ENCODE peak calls at places on chromosomes 6 and 20, in nine cellular contexts. E, H, B, S, W, T, N, J and Z are unnamed samples.

GRCh38 chr20:37259031-37259430 is 2.6 kb downstream of the GHRH start:
- DNase-seq in N (no peak), W (no peak), E (no peak), H (no peak), J (no peak), T (no peak), S (no peak), B (no peak), Z (no peak)

GRCh38 chr6:39086294-39086693 is 28.7 kb downstream of the SAYSD1 start:
- DNase-seq in N (no peak), J (no peak), H (no peak), B (no peak), W (no peak), E (no peak), T (no peak), S (no peak), Z (no peak)

GRCh38 chr6:87118054-87118453 is 23.1 kb upstream of the CGA start:
- DNase-seq in N (no peak), S (no peak), T (no peak), E (no peak), W (no peak), B (no peak), H (no peak), J (no peak), Z (no peak)

GRCh38 chr6:12890171-12890790 is 173.7 kb downstream of the PHACTR1 start:
- DNase-seq in B (no peak), J (no peak), N (no peak), H (no peak), S (no peak), W (no peak), T (no peak), E (no peak), Z (no peak)

GRCh38 chr6:36120539-36120938 is 9.8 kb upstream of the MAPK13 start:
- DNase-seq in S (no peak), T (peak), J (no peak), N (peak), E (no peak), W (no peak), B (no peak), H (no peak), Z (no peak)

GRCh38 chr6:11891547-11891946 is 112.9 kb upstream of the ADTRP start:
- DNase-seq in H (no peak), N (no peak), W (no peak), B (no peak), S (no peak), J (no peak), E (no peak), T (no peak), Z (no peak)

GRCh38 chr20:25226433-25227316 is 21.2 kb upstream of the PYGB start:
- DNase-seq in T (no peak), E (peak), H (peak), J (no peak), S (peak), N (no peak), B (no peak), W (no peak), Z (peak)

GRCh38 chr20:5703542-5704215 is 46.5 kb upstream of the SHLD1 start:
- DNase-seq in N (no peak), T (peak), J (no peak), B (no peak), S (no peak), E (no peak), W (no peak), H (no peak), Z (no peak)

GRCh38 chr6:116564921-116565872 is 6.1 kb upstream of the RWDD1 start:
- DNase-seq in W (no peak), E (peak), S (peak), N (peak), T (no peak), H (peak), J (no peak), B (no peak), Z (no peak)

GRCh38 chr6:11241793-11242201 is 9.3 kb upstream of the NEDD9 start:
- DNase-seq in N (no peak), S (peak), J (no peak), T (no peak), E (peak), B (peak), H (peak), W (no peak), Z (peak)

GRCh38 chr6:3808759-3809514 is 40.2 kb upstream of the FAM50B start:
- DNase-seq in H (peak), W (no peak), S (no peak), J (no peak), T (no peak), E (peak), B (no peak), N (no peak), Z (peak)